ENCODE peak calls at places on chromosomes 4 and X, in four cellular contexts. Q, X, C and E are unnamed samples.

GRCh38 chr4:126583509-126583908 is 1049.2 kb upstream of the INTU start:
- DNase-seq in X (peak; percentile 10), C (peak; percentile 20), Q (no peak), E (peak; percentile 33)

GRCh38 chr4:81504685-81505598 is 33.2 kb upstream of the RASGEF1B start:
- DNase-seq in Q (peak; percentile 59), X (no peak), C (no peak), E (peak; percentile 50)

GRCh38 chr4:100008048-100008447 is 58.0 kb upstream of the H2AZ1 start:
- DNase-seq in Q (no peak), C (no peak), X (no peak), E (peak; percentile 89)

GRCh38 chr4:48237996-48238645 is 31.5 kb downstream of the TEC start:
- DNase-seq in C (peak; percentile 22), X (no peak), Q (no peak), E (no peak)

GRCh38 chr4:80206541-80207171 is 9.4 kb downstream of the PRDM8 start:
- DNase-seq in Q (no peak), C (no peak), X (no peak), E (no peak)

GRCh38 chr4:185096032-185096653 is 46.9 kb upstream of the SLC25A4 start:
- DNase-seq in Q (peak; percentile 60), X (peak; percentile 63), C (peak; percentile 55), E (peak; percentile 59)

GRCh38 chrX:32448320-32448719 is 763.0 kb downstream of the DMD start:
- DNase-seq in C (no peak), X (no peak), Q (peak; percentile 86), E (no peak)

GRCh38 chr4:80788798-80789197 is 241.7 kb upstream of the BMP3 start:
- DNase-seq in Q (peak; percentile 44), C (no peak), X (peak; percentile 8), E (peak; percentile 12)

GRCh38 chr4:85861064-85861767 is 386.3 kb downstream of the ARHGAP24 start:
- DNase-seq in Q (no peak), C (peak; percentile 19), X (peak; percentile 30), E (no peak)

GRCh38 chr4:81698536-81698935 is 226.8 kb upstream of the RASGEF1B start:
- DNase-seq in Q (peak; percentile 19), X (no peak), C (no peak), E (no peak)

GRCh38 chr4:49221209-49221608 is 235.1 kb downstream of the CWH43 start:
- DNase-seq in C (no peak), Q (no peak), X (no peak), E (no peak)

GRCh38 chr4:148434075-148434773 is 8.0 kb downstream of the NR3C2 start:
- DNase-seq in X (no peak), C (no peak), Q (no peak), E (no peak)

GRCh38 chr4:56434599-56435000 is 815 bp downstream of the PPAT start:
- DNase-seq in C (no peak), Q (no peak), X (no peak), E (peak; percentile 83)

GRCh38 chrX:14899607-14900006 is 26.4 kb downstream of the MOSPD2 start:
- DNase-seq in Q (no peak), X (peak; percentile 8), C (peak; percentile 46), E (peak; percentile 58)

GRCh38 chrX:107718156-107718621 is 57.4 kb downstream of the TSC22D3 start:
- DNase-seq in X (peak; percentile 92), C (peak; percentile 89), Q (peak; percentile 76), E (peak; percentile 75)

GRCh38 chr4:1234296-1234695 is 14.6 kb downstream of the CTBP1 start:
- DNase-seq in X (peak; percentile 41), Q (no peak), C (no peak), E (peak; percentile 48)

GRCh38 chrX:104084534-104085277 is 8.7 kb upstream of the TMSB15C start:
- DNase-seq in C (no peak), X (no peak), Q (no peak), E (no peak)

GRCh38 chrX:131595120-131595519 is 51.2 kb downstream of the OR13H1 start:
- DNase-seq in C (peak; percentile 10), Q (no peak), X (no peak), E (no peak)

GRCh38 chr4:26372525-26373172 is 51.8 kb downstream of the RBPJ start:
- DNase-seq in X (peak; percentile 68), Q (peak; percentile 80), C (peak; percentile 62), E (peak; percentile 61)

GRCh38 chrX:66163849-66164401 is at the start of gene HEPH:
- DNase-seq in Q (no peak), C (no peak), X (peak; percentile 36), E (peak; percentile 63)

GRCh38 chr4:175253184-175253902 is 335.2 kb downstream of the ADAM29 start:
- DNase-seq in X (no peak), C (peak; percentile 38), Q (peak; percentile 54), E (peak; percentile 6)

GRCh38 chr4:189498457-189498856 is 442.2 kb upstream of the FRG1 start:
- DNase-seq in C (no peak), Q (no peak), X (no peak), E (no peak)

GRCh38 chr4:8840006-8840793 is 31.4 kb downstream of the HMX1 start:
- DNase-seq in X (no peak), C (no peak), Q (no peak), E (no peak)

GRCh38 chrX:45771114-45771513 is 570.4 kb upstream of the DIPK2B start:
- DNase-seq in X (peak; percentile 68), C (peak; percentile 96), Q (no peak), E (peak; percentile 91)

GRCh38 chr4:3062466-3062865 is 11.9 kb downstream of the HTT-AS start:
- DNase-seq in C (no peak), X (no peak), Q (no peak), E (no peak)

GRCh38 chr4:100294356-100294755 is 104.1 kb upstream of the DDIT4L start:
- DNase-seq in Q (no peak), C (no peak), X (no peak), E (peak; percentile 55)

GRCh38 chrX:114611018-114611619 is 27.2 kb downstream of the HTR2C start:
- DNase-seq in X (peak; percentile 77), Q (peak; percentile 27), C (peak; percentile 65), E (peak; percentile 42)

GRCh38 chr4:182916483-182917181 is 554 bp downstream of the DCTD start:
- DNase-seq in Q (peak; percentile 44), X (peak; percentile 73), C (peak; percentile 38), E (peak; percentile 90)

GRCh38 chr4:136664988-136665387 is 867.3 kb downstream of the PCDH18 start:
- DNase-seq in Q (no peak), C (peak; percentile 34), X (no peak), E (no peak)

GRCh38 chr4:183722738-183723560 is 63.9 kb downstream of the TRAPPC11 start:
- DNase-seq in Q (no peak), C (peak; percentile 75), X (peak; percentile 77), E (peak; percentile 52)

GRCh38 chr4:89558147-89558546 is 250.5 kb upstream of the GPRIN3 start:
- DNase-seq in Q (no peak), X (no peak), C (peak; percentile 14), E (peak; percentile 25)

GRCh38 chr4:123599920-123600394 is 203.4 kb downstream of the SPRY1 start:
- DNase-seq in C (no peak), X (peak; percentile 58), Q (peak; percentile 84), E (peak; percentile 10)

GRCh38 chr4:132123870-132124623 is 1025.0 kb upstream of the PCDH10 start:
- DNase-seq in Q (no peak), X (no peak), C (no peak), E (no peak)

GRCh38 chr4:26884486-26884988 is 23.9 kb downstream of the STIM2 start:
- DNase-seq in C (no peak), Q (peak; percentile 76), X (no peak), E (no peak)

GRCh38 chrX:133056341-133056740 is 40.6 kb downstream of the USP26 start:
- DNase-seq in X (no peak), Q (no peak), C (peak; percentile 83), E (no peak)

GRCh38 chr4:158350161-158350560 is 139.9 kb downstream of the TMEM144 start:
- DNase-seq in X (no peak), C (no peak), Q (no peak), E (no peak)

GRCh38 chr4:158347596-158347995 is 137.3 kb downstream of the TMEM144 start:
- DNase-seq in X (no peak), Q (no peak), C (no peak), E (no peak)

DNA sequence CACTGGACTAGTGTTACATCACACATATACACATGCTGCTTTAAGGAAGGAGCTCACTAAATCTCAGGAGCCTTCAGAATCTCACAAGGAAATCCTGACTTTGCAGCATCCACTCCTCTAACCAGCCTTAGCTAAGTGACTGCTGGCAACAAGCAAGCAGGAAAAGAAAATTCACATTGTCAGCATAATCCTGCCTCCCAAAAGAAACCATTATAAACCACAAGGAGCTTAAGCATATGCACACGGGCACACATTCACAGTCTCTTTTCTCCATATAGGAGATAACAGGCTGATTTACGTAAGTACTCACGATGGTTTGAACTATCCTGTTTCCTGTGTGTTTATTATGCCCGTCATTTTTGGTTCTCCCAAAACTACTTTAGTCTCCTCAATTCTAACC is 136.3 kb downstream of the TMEM144 start:
- DNase-seq in Q (no peak), C (no peak), X (no peak), E (no peak)
- H3K27ac ChIP-seq in Q (no peak overlapping the region), C (no peak overlapping the region), X (no peak overlapping the region), E (no peak overlapping the region)

GRCh38 chrX:110120025-110120424 is 117.1 kb downstream of the TMEM164 start:
- DNase-seq in Q (no peak), X (no peak), C (no peak), E (no peak)

GRCh38 chrX:110131031-110131430 is 128.1 kb downstream of the TMEM164 start:
- DNase-seq in X (no peak), C (no peak), Q (no peak), E (no peak)

GRCh38 chrX:110119480-110119879 is 116.6 kb downstream of the TMEM164 start:
- DNase-seq in C (no peak), Q (no peak), X (no peak), E (no peak)

GRCh38 chrX:110123331-110123782 is 120.4 kb downstream of the TMEM164 start:
- DNase-seq in X (peak; percentile 48), Q (no peak), C (no peak), E (no peak)

GRCh38 chrX:110125435-110125834 is 122.5 kb downstream of the TMEM164 start:
- DNase-seq in C (peak; percentile 24), X (peak; percentile 15), Q (no peak), E (no peak)
- TF ChIP-seq EZH2phosphoT487 in C (no peak), X (no peak), Q (no peak), E (no peak)

GRCh38 chrX:15915959-15916703 is 61.5 kb upstream of the AP1S2 start:
- DNase-seq in X (no peak), C (no peak), Q (no peak), E (no peak)
- H3K27ac ChIP-seq in X (no peak overlapping the region), C (no peak overlapping the region), Q (no peak overlapping the region), E (no peak overlapping the region)

GRCh38 chr4:155762351-155762750 is 3.5 kb downstream of the GUCY1B1 start:
- DNase-seq in Q (no peak), X (peak; percentile 20), C (no peak), E (no peak)

GRCh38 chr4:155758500-155759371 is at the start of gene GUCY1B1:
- DNase-seq in X (peak; percentile 92), Q (no peak), C (peak; percentile 86), E (peak; percentile 91)

GRCh38 chr4:155761047-155761446 is 2.2 kb downstream of the GUCY1B1 start:
- DNase-seq in X (no peak), Q (no peak), C (no peak), E (no peak)

GRCh38 chr4:155759372-155760252 is 791 bp downstream of the GUCY1B1 start:
- DNase-seq in Q (no peak), X (peak; percentile 50), C (peak; percentile 9), E (peak; percentile 44)

DNA sequence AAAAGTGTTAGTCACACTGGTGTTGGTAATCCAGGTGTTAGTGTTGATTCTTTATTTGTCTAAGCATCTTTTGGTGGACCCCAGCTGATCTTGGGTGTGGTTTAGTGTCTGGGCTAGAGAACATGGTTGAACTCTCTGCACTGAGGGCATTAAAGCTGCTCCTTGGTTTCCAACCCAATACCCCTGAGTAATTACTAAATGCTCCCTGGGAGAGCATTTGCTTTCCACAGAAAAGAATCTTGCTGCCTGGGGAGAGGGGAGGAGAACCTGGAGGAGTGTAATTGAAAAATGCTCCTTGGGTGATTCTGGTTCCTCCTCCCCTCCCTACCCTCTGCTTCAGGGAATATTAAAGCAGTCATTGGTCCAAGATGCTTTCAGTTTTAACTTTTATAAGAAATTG is 3.1 kb downstream of the GUCY1B1 start:
- DNase-seq in X (no peak), C (no peak), Q (no peak), E (no peak)
- TF ChIP-seq EZH2phosphoT487 in X (no peak), C (no peak), Q (no peak), E (no peak)